ENCODE peak calls at places on chromosomes 11 and 22, in five cellular contexts. One of them, this sample, is unnamed.
A peak's percentile ranks its signal among the peaks of the same experiment; 100 is the strongest.

GRCh38 chr22:32338757-32339156 is 18.9 kb upstream of the RFPL3 start:
- DNase-seq in A549: no peak
- DNase-seq in breast epithelium: no peak
- DNase-seq in suprapubic skin: no peak
- DNase-seq in naive thymus-derived CD4-positive, alpha-beta T cell: no peak
- DNase-seq in this sample: no peak

GRCh38 chr11:69468911-69469885 is 12.3 kb upstream of the LINC01488 start:
- DNase-seq in breast epithelium: no peak
- DNase-seq in suprapubic skin: no peak
- DNase-seq in A549: no peak
- DNase-seq in naive thymus-derived CD4-positive, alpha-beta T cell: no peak
- DNase-seq in this sample: no peak

GRCh38 chr11:57530215-57530595 is 349 bp downstream of the TIMM10 start:
- DNase-seq in breast epithelium: no peak
- DNase-seq in naive thymus-derived CD4-positive, alpha-beta T cell: no peak
- DNase-seq in suprapubic skin: no peak
- DNase-seq in A549: no peak
- DNase-seq in this sample: no peak

GRCh38 chr11:34632105-34632780 is 11.3 kb downstream of the EHF start:
- DNase-seq in breast epithelium: no peak
- DNase-seq in A549: no peak
- DNase-seq in suprapubic skin: no peak
- DNase-seq in naive thymus-derived CD4-positive, alpha-beta T cell: no peak
- DNase-seq in this sample: no peak

GRCh38 chr22:25134451-25134850 is 65.2 kb upstream of the CRYBB3 start:
- DNase-seq in A549: no peak
- DNase-seq in naive thymus-derived CD4-positive, alpha-beta T cell: no peak
- DNase-seq in breast epithelium: no peak
- DNase-seq in suprapubic skin: no peak
- DNase-seq in this sample: no peak

GRCh38 chr22:22124374-22124773 is 120.2 kb upstream of the VPREB1 start:
- DNase-seq in A549: no peak
- DNase-seq in naive thymus-derived CD4-positive, alpha-beta T cell: no peak
- DNase-seq in breast epithelium: no peak
- DNase-seq in suprapubic skin: no peak
- DNase-seq in this sample: no peak

GRCh38 chr22:42270512-42271190 is at the start of gene TCF20:
- DNase-seq in suprapubic skin: no peak
- DNase-seq in naive thymus-derived CD4-positive, alpha-beta T cell: peak; percentile 73
- DNase-seq in breast epithelium: peak; percentile 77
- DNase-seq in A549: peak; percentile 74
- DNase-seq in this sample: peak; percentile 79

GRCh38 chr11:38530226-38530625 is 1932.2 kb upstream of the RAG2 start:
- DNase-seq in naive thymus-derived CD4-positive, alpha-beta T cell: no peak
- DNase-seq in breast epithelium: no peak
- DNase-seq in suprapubic skin: no peak
- DNase-seq in A549: no peak
- DNase-seq in this sample: no peak

GRCh38 chr11:58730507-58731089 is 1.1 kb downstream of the GLYAT start:
- DNase-seq in A549: no peak
- DNase-seq in naive thymus-derived CD4-positive, alpha-beta T cell: no peak
- DNase-seq in suprapubic skin: no peak
- DNase-seq in breast epithelium: no peak
- DNase-seq in this sample: no peak

GRCh38 chr11:128882451-128882850 is 8.7 kb upstream of the KCNJ5 start:
- DNase-seq in naive thymus-derived CD4-positive, alpha-beta T cell: no peak
- DNase-seq in suprapubic skin: no peak
- DNase-seq in breast epithelium: no peak
- DNase-seq in A549: no peak
- DNase-seq in this sample: no peak

GRCh38 chr22:45292675-45293402 is 8.1 kb downstream of the UPK3A start:
- DNase-seq in A549: no peak
- DNase-seq in naive thymus-derived CD4-positive, alpha-beta T cell: no peak
- DNase-seq in suprapubic skin: no peak
- DNase-seq in breast epithelium: no peak
- DNase-seq in this sample: no peak
- H3K4me1 ChIP-seq in A549: no peaks in the 10 kb centered on the region
- H3K4me1 ChIP-seq in naive thymus-derived CD4-positive, alpha-beta T cell: peaks cover 20% of the 10 kb centered on the region
- H3K4me1 ChIP-seq in suprapubic skin: peaks cover 19% of the 10 kb centered on the region
- H3K4me1 ChIP-seq in breast epithelium: no peaks in the 10 kb centered on the region
- H3K4me1 ChIP-seq in this sample: peaks cover 3% of the 10 kb centered on the region

DNA sequence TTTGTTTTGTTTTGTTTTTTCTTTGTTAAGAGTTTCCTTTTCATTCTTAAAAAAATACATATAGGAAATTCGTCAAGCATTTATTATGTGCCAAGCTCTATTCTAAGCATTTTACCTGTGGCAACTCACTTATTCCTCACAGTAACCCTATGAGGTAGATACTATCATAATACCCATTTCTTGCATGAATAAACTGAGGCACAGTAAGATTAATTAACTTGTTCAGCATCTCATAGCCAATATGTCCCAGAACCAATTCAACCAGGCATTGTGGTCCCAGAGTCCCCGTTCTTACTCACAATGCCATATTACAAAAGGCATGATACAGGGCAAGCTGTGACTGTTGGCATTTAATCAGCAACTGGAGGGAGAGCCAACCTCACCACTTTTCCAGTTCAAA is 83.7 kb downstream of the RAB30 start:
- DNase-seq in breast epithelium: no peak
- DNase-seq in suprapubic skin: no peak
- DNase-seq in A549: no peak
- DNase-seq in naive thymus-derived CD4-positive, alpha-beta T cell: no peak
- DNase-seq in this sample: no peak
- H3K4me1 ChIP-seq in breast epithelium: no peaks in the 10 kb centered on the region
- H3K4me1 ChIP-seq in suprapubic skin: no peaks in the 10 kb centered on the region
- H3K4me1 ChIP-seq in A549: no peaks in the 10 kb centered on the region
- H3K4me1 ChIP-seq in naive thymus-derived CD4-positive, alpha-beta T cell: peaks cover 4% of the 10 kb centered on the region
- H3K4me1 ChIP-seq in this sample: no peaks in the 10 kb centered on the region

DNA sequence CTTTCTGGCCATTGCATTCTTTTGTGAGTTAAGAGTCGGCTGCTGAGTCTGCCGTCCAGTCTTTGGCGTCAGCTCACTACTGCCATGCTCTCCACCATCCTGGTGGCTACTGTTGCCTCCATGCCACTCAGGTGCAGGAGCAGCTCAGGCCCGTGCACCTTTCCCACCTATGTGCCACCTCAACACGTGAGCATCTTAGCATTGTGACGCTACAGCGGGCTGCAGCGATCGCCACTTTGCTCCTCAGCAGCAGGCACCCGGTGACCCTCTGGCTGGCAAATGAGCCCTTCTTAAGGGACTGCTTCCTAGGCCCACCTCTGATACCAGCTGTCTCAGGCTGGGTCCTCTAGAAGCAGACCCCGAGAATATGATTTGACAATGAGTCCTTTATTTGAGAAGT is 11.5 kb upstream of the KMT5B start:
- DNase-seq in naive thymus-derived CD4-positive, alpha-beta T cell: no peak
- DNase-seq in A549: no peak
- DNase-seq in suprapubic skin: peak; percentile 73
- DNase-seq in breast epithelium: peak; percentile 24
- DNase-seq in this sample: no peak
- H3K4me1 ChIP-seq in naive thymus-derived CD4-positive, alpha-beta T cell: no peaks in the 10 kb centered on the region
- H3K4me1 ChIP-seq in A549: no peaks in the 10 kb centered on the region
- H3K4me1 ChIP-seq in suprapubic skin: no peaks in the 10 kb centered on the region
- H3K4me1 ChIP-seq in breast epithelium: no peaks in the 10 kb centered on the region
- H3K4me1 ChIP-seq in this sample: no peaks in the 10 kb centered on the region

DNA sequence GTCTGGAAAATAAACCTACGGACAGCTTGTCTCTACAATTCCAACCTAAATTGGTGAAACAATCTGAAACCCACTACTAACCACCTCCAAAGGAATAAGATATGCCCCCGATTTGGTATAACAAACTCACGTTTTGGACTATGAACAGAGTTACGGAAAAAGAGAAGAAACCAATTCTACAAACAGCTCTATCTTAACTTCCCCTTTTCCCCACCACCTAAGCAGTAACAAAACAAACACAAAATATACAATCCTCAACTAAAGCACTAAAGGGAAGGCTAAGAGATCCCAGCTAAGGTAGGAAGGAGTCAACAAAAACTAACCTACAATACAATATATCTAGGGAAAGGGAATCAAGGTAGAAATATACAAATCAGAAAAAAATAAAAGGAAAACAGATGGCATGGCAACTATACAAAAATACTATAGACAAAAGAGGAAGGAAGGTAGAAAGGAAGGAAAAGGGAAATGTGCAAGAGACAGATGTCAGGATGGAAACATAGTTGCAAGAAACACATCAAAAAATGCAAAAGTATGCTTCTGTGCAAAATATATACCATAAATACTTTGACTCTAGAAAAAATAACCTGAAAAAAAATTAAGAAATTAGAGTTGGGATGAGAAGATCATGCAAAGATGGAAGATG is 43.9 kb upstream of the LYVE1 start:
- DNase-seq in naive thymus-derived CD4-positive, alpha-beta T cell: no peak
- DNase-seq in breast epithelium: no peak
- DNase-seq in A549: no peak
- DNase-seq in suprapubic skin: no peak
- DNase-seq in this sample: no peak
- H3K4me1 ChIP-seq in naive thymus-derived CD4-positive, alpha-beta T cell: no peaks in the 10 kb centered on the region
- H3K4me1 ChIP-seq in breast epithelium: no peaks in the 10 kb centered on the region
- H3K4me1 ChIP-seq in A549: no peaks in the 10 kb centered on the region
- H3K4me1 ChIP-seq in suprapubic skin: no peaks in the 10 kb centered on the region
- H3K4me1 ChIP-seq in this sample: no peaks in the 10 kb centered on the region

GRCh38 chr11:111938687-111939160 is 1.6 kb downstream of the DIXDC1 start:
- DNase-seq in A549: no peak
- DNase-seq in suprapubic skin: no peak
- DNase-seq in breast epithelium: no peak
- DNase-seq in naive thymus-derived CD4-positive, alpha-beta T cell: peak; percentile 26
- DNase-seq in this sample: no peak
- H3K4me1 ChIP-seq in A549: peaks cover 81% of the 10 kb centered on the region
- H3K4me1 ChIP-seq in suprapubic skin: peaks cover 41% of the 10 kb centered on the region
- H3K4me1 ChIP-seq in breast epithelium: peaks cover 8% of the 10 kb centered on the region
- H3K4me1 ChIP-seq in naive thymus-derived CD4-positive, alpha-beta T cell: peaks cover 29% of the 10 kb centered on the region
- H3K4me1 ChIP-seq in this sample: no peaks in the 10 kb centered on the region

GRCh38 chr11:64855596-64856304 is 11.3 kb upstream of the CDC42BPG start:
- DNase-seq in suprapubic skin: no peak
- DNase-seq in A549: no peak
- DNase-seq in naive thymus-derived CD4-positive, alpha-beta T cell: no peak
- DNase-seq in breast epithelium: no peak
- DNase-seq in this sample: no peak
- H3K4me1 ChIP-seq in suprapubic skin: peaks cover 82% of the 10 kb centered on the region
- H3K4me1 ChIP-seq in A549: peaks cover 70% of the 10 kb centered on the region
- H3K4me1 ChIP-seq in naive thymus-derived CD4-positive, alpha-beta T cell: peaks cover 97% of the 10 kb centered on the region
- H3K4me1 ChIP-seq in breast epithelium: peaks cover 15% of the 10 kb centered on the region
- H3K4me1 ChIP-seq in this sample: peaks cover 62% of the 10 kb centered on the region

GRCh38 chr11:96257972-96258951 is 84.7 kb downstream of the MAML2 start:
- DNase-seq in naive thymus-derived CD4-positive, alpha-beta T cell: peak; percentile 79
- DNase-seq in breast epithelium: no peak
- DNase-seq in A549: no peak
- DNase-seq in suprapubic skin: no peak
- DNase-seq in this sample: no peak
- H3K4me1 ChIP-seq in naive thymus-derived CD4-positive, alpha-beta T cell: peaks cover 87% of the 10 kb centered on the region
- H3K4me1 ChIP-seq in breast epithelium: peaks cover 9% of the 10 kb centered on the region
- H3K4me1 ChIP-seq in A549: peaks cover 41% of the 10 kb centered on the region
- H3K4me1 ChIP-seq in suprapubic skin: peaks cover 82% of the 10 kb centered on the region
- H3K4me1 ChIP-seq in this sample: peaks cover 29% of the 10 kb centered on the region

GRCh38 chr22:49949914-49950292 is 10.7 kb upstream of the PIM3 start:
- DNase-seq in A549: no peak
- DNase-seq in naive thymus-derived CD4-positive, alpha-beta T cell: no peak
- DNase-seq in breast epithelium: no peak
- DNase-seq in suprapubic skin: no peak
- DNase-seq in this sample: no peak
- H3K4me1 ChIP-seq in A549: peaks cover 61% of the 10 kb centered on the region
- H3K4me1 ChIP-seq in naive thymus-derived CD4-positive, alpha-beta T cell: peaks cover 18% of the 10 kb centered on the region
- H3K4me1 ChIP-seq in breast epithelium: peaks cover 23% of the 10 kb centered on the region
- H3K4me1 ChIP-seq in suprapubic skin: peaks cover 87% of the 10 kb centered on the region
- H3K4me1 ChIP-seq in this sample: peaks cover 29% of the 10 kb centered on the region

This sample was measured in lung.